ENCODE peak calls at places on chromosomes 3 and 15, in nine cellular contexts. D, V, C, M, X, Y, W, S and O are unnamed samples. For H3K4me1, the result is how much of the 10 kb centered on the place peaks cover.

GRCh38 chr15:41506796-41507341 is 6.8 kb downstream of the LTK start:
- DNase-seq in D (no peak), V (no peak), C (no peak), M (no peak), X (no peak), Y (no peak), W (no peak), S (no peak), O (no peak)

GRCh38 chr3:141646760-141647561 is 91.1 kb upstream of the RNF7 start:
- DNase-seq in D (peak), V (peak), C (peak), M (peak), X (peak), Y (peak), W (no peak), S (peak), O (no peak)

GRCh38 chr3:49653016-49653415 is 21.1 kb upstream of the APEH start:
- DNase-seq in D (no peak), V (no peak), C (no peak), M (no peak), X (no peak), Y (no peak), W (no peak), S (no peak), O (no peak)

GRCh38 chr3:141308588-141309218 is 59.6 kb upstream of the ZBTB38 start:
- DNase-seq in D (peak), V (peak), C (peak), M (peak), X (peak), Y (peak), W (no peak), S (peak), O (no peak)

GRCh38 chr3:23455775-23456174 is 252.6 kb downstream of the UBE2E2 start:
- DNase-seq in D (no peak), V (no peak), C (no peak), M (no peak), X (no peak), Y (peak), W (no peak), S (peak), O (no peak)

GRCh38 chr3:194225988-194226663 is 90.2 kb downstream of the HES1 start:
- DNase-seq in D (no peak), V (no peak), C (no peak), M (no peak), X (no peak), Y (no peak), W (no peak), S (peak), O (no peak)

GRCh38 chr15:91864669-91865068 is 11.2 kb downstream of the SLCO3A1 start:
- DNase-seq in D (no peak), V (no peak), C (no peak), M (no peak), X (no peak), Y (no peak), W (no peak), S (no peak), O (no peak)

GRCh38 chr3:11569156-11569741 is 74.5 kb downstream of the VGLL4 start:
- DNase-seq in D (no peak), V (no peak), C (no peak), M (no peak), X (no peak), Y (no peak), W (peak), S (no peak), O (no peak)

GRCh38 chr15:58212909-58213526 is 74.8 kb downstream of the AQP9 start:
- DNase-seq in D (no peak), V (no peak), C (no peak), M (no peak), X (no peak), Y (no peak), W (no peak), S (peak), O (no peak)

GRCh38 chr3:48151058-48151806 is 37.0 kb downstream of the CDC25A start:
- DNase-seq in D (peak), V (peak), C (peak), M (peak), X (peak), Y (peak), W (peak), S (peak), O (peak)

GRCh38 chr15:53658827-53659226 is 100.6 kb downstream of the WDR72 start:
- DNase-seq in D (no peak), V (no peak), C (no peak), M (no peak), X (no peak), Y (no peak), W (no peak), S (no peak), O (no peak)

GRCh38 chr3:128452120-128452519 is 14.6 kb downstream of the DNAJB8 start:
- DNase-seq in D (no peak), V (no peak), C (no peak), M (no peak), X (no peak), Y (no peak), W (no peak), S (no peak), O (no peak)

GRCh38 chr3:70433091-70433490 is 120.7 kb upstream of the MDFIC2 start:
- DNase-seq in D (no peak), V (no peak), C (no peak), M (no peak), X (no peak), Y (peak), W (no peak), S (peak), O (no peak)

GRCh38 chr3:197030379-197031314 is 1.0 kb upstream of the MELTF start:
- DNase-seq in D (no peak), V (no peak), C (no peak), M (no peak), X (peak), Y (no peak), W (no peak), S (no peak), O (no peak)

GRCh38 chr15:29064290-29064689 is 178.5 kb downstream of the APBA2 start:
- DNase-seq in D (no peak), V (no peak), C (no peak), M (no peak), X (no peak), Y (no peak), W (no peak), S (no peak), O (no peak)

GRCh38 chr15:38308797-38309196 is 56.2 kb downstream of the SPRED1 start:
- DNase-seq in D (no peak), V (no peak), C (no peak), M (no peak), X (no peak), Y (no peak), W (no peak), S (no peak), O (no peak)

GRCh38 chr15:79296583-79296982 is 14.1 kb downstream of the ANKRD34C start:
- DNase-seq in D (no peak), V (no peak), C (no peak), M (no peak), X (no peak), Y (no peak), W (no peak), S (no peak), O (no peak)

GRCh38 chr15:52493968-52494367 is 34.7 kb downstream of the MYO5A start:
- DNase-seq in D (no peak), V (no peak), C (no peak), M (no peak), X (no peak), Y (no peak), W (no peak), S (peak), O (no peak)

GRCh38 chr15:52496175-52496574 is 32.5 kb downstream of the MYO5A start:
- DNase-seq in D (no peak), V (no peak), C (no peak), M (no peak), X (no peak), Y (no peak), W (no peak), S (no peak), O (no peak)

GRCh38 chr15:52488830-52489229 is 39.9 kb downstream of the MYO5A start:
- DNase-seq in D (no peak), V (no peak), C (no peak), M (no peak), X (no peak), Y (no peak), W (no peak), S (no peak), O (no peak)

GRCh38 chr15:52492132-52492531 is 36.5 kb downstream of the MYO5A start:
- DNase-seq in D (no peak), V (no peak), C (no peak), M (no peak), X (no peak), Y (no peak), W (no peak), S (no peak), O (no peak)

DNA sequence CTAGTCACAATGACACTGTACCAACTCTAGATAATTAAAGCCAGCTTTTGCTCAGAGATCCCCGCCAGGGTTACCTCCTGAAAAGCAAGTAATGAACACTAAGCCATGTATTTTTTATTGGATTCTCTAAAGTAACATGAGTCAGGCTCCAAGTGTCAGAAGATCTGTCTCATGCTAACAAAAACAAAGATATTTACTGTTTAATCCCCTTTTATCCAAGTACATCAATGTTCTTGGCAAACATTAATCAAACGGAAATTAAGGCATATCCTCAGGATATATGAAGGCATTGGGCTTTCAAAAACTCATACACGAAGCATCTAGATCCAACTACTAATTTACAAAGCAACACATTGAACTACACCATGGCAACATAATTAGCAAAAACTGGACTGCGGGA is 37.2 kb downstream of the MYO5A start:
- DNase-seq in D (no peak), V (no peak), C (no peak), M (no peak), X (no peak), Y (no peak), W (no peak), S (peak), O (no peak)
- H3K4me1 ChIP-seq in D (under half), V (under half), C (under half), M (under half), X (under half), Y (under half), W (under half), S (under half), O (under half)

DNA sequence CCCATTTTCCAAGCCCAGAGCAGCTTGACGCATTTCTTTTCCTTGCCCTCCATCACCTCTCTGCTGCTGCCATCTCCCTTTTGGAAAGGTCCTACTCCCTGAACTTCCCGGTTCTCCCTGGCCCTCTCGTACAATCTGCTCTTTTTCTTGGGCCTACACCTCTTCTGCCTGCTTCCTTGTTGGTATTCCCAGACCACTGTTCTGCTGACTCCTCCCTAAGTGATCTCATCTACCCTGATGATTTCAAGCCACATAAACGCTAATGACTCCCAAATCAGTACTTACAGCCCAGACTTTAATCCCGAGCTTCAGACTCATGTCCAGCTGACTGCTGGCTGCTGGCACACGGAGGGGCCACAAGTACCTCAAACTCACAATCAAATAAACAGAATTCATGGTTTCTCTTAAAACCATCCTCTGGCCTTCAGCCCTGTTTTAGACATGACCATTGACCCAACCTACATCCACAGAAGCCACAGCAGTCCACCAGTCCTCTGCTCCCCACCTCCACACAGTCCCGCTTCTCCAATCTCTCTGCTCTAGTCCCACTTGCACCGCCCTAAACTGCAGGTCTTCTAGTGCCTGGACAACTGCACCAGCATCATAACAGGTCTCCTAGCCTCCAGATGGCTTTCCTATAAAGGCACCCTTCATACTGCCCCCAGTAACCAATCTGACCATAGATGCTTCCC is 57.6 kb downstream of the AAGAB start:
- DNase-seq in D (no peak), V (no peak), C (no peak), M (no peak), X (no peak), Y (peak), W (no peak), S (peak), O (no peak)
- H3K4me1 ChIP-seq in D (under half), V (under half), C (under half), M (under half), X (under half), Y (under half), W (half or more), S (under half), O (under half)

DNA sequence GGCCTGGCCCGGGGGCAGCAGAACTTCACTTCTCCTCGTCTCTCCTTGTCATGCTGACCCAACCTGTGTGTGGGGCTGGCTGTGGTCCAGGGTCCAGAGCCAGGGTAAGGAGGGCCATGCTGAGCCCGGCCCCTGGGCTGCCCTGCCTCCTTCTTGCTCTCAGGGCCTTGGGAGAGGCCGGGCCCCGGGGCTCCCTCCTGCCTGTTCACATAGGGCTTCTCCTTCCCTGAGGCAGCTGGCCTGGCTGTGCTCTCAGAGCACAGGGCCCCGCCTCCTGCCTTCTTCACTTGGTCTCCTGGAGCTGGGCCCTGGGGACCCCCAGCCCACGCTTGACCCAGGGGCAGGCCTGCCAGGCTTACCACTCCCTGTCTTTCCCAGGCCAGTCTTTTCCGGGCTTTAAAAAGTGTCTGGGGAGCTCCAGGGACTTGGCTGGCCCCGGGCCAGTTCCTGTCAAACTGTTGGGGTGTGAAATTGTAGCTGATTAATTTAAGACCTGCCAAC is 11.8 kb downstream of the PLXNA1 start:
- DNase-seq in D (peak), V (no peak), C (no peak), M (no peak), X (no peak), Y (no peak), W (no peak), S (no peak), O (no peak)
- H3K4me1 ChIP-seq in D (half or more), V (under half), C (under half), M (under half), X (under half), Y (under half), W (half or more), S (under half), O (under half)

DNA sequence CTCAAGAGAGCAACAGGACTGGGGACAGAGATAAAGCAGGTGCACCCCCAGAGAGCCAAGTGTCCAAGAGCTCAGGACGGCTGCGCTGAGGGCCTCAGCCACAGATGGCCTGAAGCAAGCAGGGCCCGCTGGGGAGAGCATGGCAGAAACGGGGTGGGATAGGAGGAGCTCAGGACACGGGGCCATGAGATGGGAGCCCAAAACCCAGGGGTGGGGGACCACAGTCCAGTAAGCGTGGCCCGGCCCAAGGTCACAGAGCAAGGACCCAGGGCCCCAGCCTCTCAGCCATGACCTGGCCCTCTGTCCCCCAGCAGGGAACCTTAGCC is 9.5 kb downstream of the DUSP7 start:
- DNase-seq in D (no peak), V (no peak), C (no peak), M (no peak), X (no peak), Y (no peak), W (no peak), S (no peak), O (no peak)
- H3K4me1 ChIP-seq in D (half or more), V (under half), C (half or more), M (half or more), X (under half), Y (half or more), W (half or more), S (under half), O (half or more)

GRCh38 chr3:170745211-170745718 is 124.7 kb downstream of the RPL22L1 start:
- DNase-seq in D (no peak), V (no peak), C (no peak), M (no peak), X (no peak), Y (peak), W (no peak), S (peak), O (no peak)

GRCh38 chr3:170749765-170750477 is 120.1 kb downstream of the RPL22L1 start:
- DNase-seq in D (no peak), V (no peak), C (no peak), M (no peak), X (no peak), Y (peak), W (no peak), S (peak), O (no peak)

GRCh38 chr3:170749185-170749584 is 120.8 kb downstream of the RPL22L1 start:
- DNase-seq in D (no peak), V (no peak), C (no peak), M (no peak), X (no peak), Y (no peak), W (no peak), S (no peak), O (no peak)

GRCh38 chr3:170750478-170750830 is 119.5 kb downstream of the RPL22L1 start:
- DNase-seq in D (no peak), V (no peak), C (no peak), M (no peak), X (no peak), Y (no peak), W (no peak), S (no peak), O (no peak)

DNA sequence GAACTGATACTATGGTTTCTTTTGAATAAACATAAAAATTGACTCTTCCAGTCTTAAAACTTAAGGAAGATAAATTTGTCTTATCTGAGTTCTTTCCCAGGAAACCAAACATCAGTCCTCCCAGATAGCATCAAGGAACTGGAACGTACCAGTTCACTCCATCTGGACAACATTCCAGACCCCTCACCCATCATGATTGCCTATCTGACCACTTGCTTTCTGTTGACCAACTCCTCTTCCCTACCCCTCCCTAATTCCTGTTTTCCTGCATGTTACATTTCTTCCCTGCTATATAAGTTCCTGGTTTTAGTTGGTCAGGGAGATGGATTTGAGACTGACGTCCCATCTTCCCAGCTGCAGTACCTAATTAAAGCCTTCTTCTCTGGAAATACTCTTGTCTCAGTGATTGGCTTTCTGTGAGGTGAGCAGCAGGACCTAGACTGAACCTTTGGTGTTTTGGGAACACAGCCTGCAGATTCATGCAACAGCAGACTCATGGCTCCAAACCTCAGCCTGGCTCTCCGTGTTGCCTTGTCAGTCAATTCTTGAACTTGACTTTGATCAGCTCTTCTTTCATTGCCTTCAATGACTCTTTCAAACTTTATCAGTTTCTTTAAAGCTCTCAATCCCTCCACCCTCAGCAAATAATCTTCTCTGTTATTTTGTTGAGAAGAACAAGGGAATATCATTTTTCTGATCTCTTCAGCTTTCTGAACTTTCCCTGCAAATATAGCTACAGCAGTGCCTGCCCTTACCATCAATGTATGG is 123.6 kb downstream of the RPL22L1 start:
- DNase-seq in D (no peak), V (no peak), C (no peak), M (no peak), X (no peak), Y (peak), W (no peak), S (no peak), O (no peak)
- H3K4me1 ChIP-seq in D (under half), V (under half), C (under half), M (under half), X (under half), Y (under half), W (under half), S (half or more), O (under half)

DNA sequence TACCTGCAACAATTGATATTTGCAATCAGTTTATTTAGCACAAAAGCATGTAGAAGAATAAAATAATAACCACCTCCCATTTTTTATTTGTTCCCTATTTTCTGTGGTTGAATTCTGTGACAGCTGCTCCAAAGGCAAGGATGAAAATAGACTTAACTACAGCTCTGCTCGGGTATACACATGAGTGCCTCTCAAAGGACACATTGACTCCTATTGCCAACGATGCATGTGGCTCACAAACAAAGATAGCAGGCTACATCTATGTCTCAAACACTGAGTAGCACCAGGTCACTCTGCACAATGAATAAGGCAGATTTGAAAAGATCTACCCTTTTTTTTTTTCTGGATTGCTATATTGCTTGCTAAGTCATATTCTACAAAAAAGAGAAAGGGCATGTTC is 612.9 kb downstream of the ROBO1 start:
- DNase-seq in D (no peak), V (no peak), C (no peak), M (no peak), X (no peak), Y (no peak), W (no peak), S (no peak), O (no peak)
- H3K4me1 ChIP-seq in D (under half), V (under half), C (under half), M (under half), X (under half), Y (under half), W (under half), S (under half), O (under half)

DNA sequence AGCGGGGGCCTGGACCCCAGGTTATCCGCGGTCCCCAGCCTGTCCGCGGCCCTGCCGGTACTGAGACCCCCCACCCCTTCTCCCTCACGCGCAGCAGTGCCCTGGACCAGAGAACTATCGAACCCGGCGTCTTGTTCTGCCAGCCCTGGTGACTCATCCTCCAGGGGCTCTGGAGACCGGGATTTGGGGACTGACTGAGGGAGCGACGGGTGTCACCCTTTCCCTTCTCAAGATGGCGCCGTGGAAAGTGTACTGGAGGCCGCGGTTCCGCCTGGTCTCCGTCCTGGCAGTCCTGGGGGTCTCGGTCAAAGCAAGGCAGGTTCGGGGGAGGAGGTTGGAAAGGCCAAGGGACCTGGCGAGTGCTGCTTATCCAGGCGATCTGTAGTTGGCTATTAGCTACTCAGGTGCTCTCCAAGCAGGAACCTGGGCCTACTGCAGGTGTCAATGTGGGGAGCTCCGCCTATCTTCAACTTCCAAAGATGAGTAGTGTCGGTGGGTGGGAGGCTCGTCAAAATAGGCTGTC is 713 bp downstream of the RAB5A start:
- DNase-seq in D (peak), V (peak), C (peak), M (peak), X (peak), Y (peak), W (peak), S (peak), O (peak)
- H3K4me1 ChIP-seq in D (under half), V (under half), C (half or more), M (under half), X (under half), Y (under half), W (under half), S (under half), O (under half)